ENCODE peak calls at places on chromosomes 13 and 19, in four cellular contexts. C is psoas muscle, Y is choroid plexus epithelial cell, D is H9. S is an unnamed sample.

GRCh38 chr19:1213391-1214286 is 8.1 kb downstream of the STK11 start:
- DNase-seq in C (peak), Y (peak), D (no peak), S (no peak)

GRCh38 chr19:41801682-41802317 is 5.4 kb downstream of the CEACAM3 start:
- DNase-seq in C (no peak), Y (no peak), D (no peak), S (no peak)

GRCh38 chr13:43058318-43058674 is 34.9 kb downstream of the DNAJC15 start:
- DNase-seq in C (no peak), Y (peak), D (peak), S (no peak)

GRCh38 chr13:37208052-37208451 is 102.6 kb upstream of the CSNK1A1L start:
- DNase-seq in C (no peak), Y (peak), D (no peak), S (no peak)

GRCh38 chr19:32651729-32652140 is 23.2 kb downstream of the ANKRD27 start:
- DNase-seq in C (no peak), Y (peak), D (peak), S (peak)

GRCh38 chr19:21468791-21469190 is 36.6 kb upstream of the ZNF429 start:
- DNase-seq in C (no peak), Y (no peak), D (peak), S (no peak)

GRCh38 chr19:14198384-14199376 is 7.3 kb downstream of the ADGRL1 start:
- DNase-seq in C (no peak), Y (no peak), D (no peak), S (no peak)

GRCh38 chr13:19860884-19861655 is 2.4 kb downstream of the ZMYM5 start:
- DNase-seq in C (no peak), Y (peak), D (no peak), S (no peak)

GRCh38 chr19:32498641-32499200 is 82.3 kb upstream of the PDCD5 start:
- DNase-seq in C (no peak), Y (no peak), D (no peak), S (no peak)

GRCh38 chr19:55289117-55289796 is 5.5 kb downstream of the BRSK1 start:
- DNase-seq in C (no peak), Y (no peak), D (no peak), S (no peak)

GRCh38 chr13:100394005-100394695 is 194.4 kb downstream of the GGACT start:
- DNase-seq in C (no peak), Y (peak), D (no peak), S (no peak)

GRCh38 chr13:61414136-61414535 is 1.5 kb downstream of the PCDH20 start:
- DNase-seq in C (no peak), Y (no peak), D (no peak), S (no peak)

GRCh38 chr13:67107973-67108372 is 122.2 kb downstream of the PCDH9 start:
- DNase-seq in C (peak), Y (no peak), D (no peak), S (no peak)

GRCh38 chr19:11446652-11447301 is 11.3 kb downstream of the PRKCSH start:
- DNase-seq in C (peak), Y (peak), D (peak), S (peak)

GRCh38 chr19:32336259-32337111 is 8.9 kb upstream of the ZNF507 start:
- DNase-seq in C (no peak), Y (peak), D (no peak), S (no peak)

GRCh38 chr19:53158119-53158656 is 665 bp downstream of the ZNF347 start:
- DNase-seq in C (peak), Y (peak), D (peak), S (peak)

GRCh38 chr13:28031220-28031903 is 42.9 kb upstream of the URAD start:
- DNase-seq in C (no peak), Y (no peak), D (no peak), S (no peak)

GRCh38 chr13:113588394-113589111 is 4.0 kb downstream of the TFDP1 start:
- DNase-seq in C (no peak), Y (no peak), D (no peak), S (no peak)

GRCh38 chr13:26024558-26024957 is 27.3 kb downstream of the SHISA2 start:
- DNase-seq in C (no peak), Y (peak), D (no peak), S (no peak)

GRCh38 chr19:47040869-47041268 is 7.6 kb downstream of the TMEM160 start:
- DNase-seq in C (no peak), Y (no peak), D (no peak), S (no peak)

GRCh38 chr19:10408511-10409291 is 5.4 kb upstream of the CDC37 start:
- DNase-seq in C (peak), Y (no peak), D (no peak), S (no peak)

GRCh38 chr13:49869514-49869913 is 66.6 kb downstream of the SPRYD7 start:
- DNase-seq in C (no peak), Y (peak), D (peak), S (peak)

GRCh38 chr13:65724261-65724660 is 1505.9 kb downstream of the PCDH9 start:
- DNase-seq in C (no peak), Y (peak), D (no peak), S (no peak)

GRCh38 chr13:58343081-58343480 is 711.5 kb downstream of the PCDH17 start:
- DNase-seq in C (no peak), Y (peak), D (no peak), S (no peak)

GRCh38 chr13:30805603-30806011 is 70.3 kb downstream of the ALOX5AP start:
- DNase-seq in C (no peak), Y (no peak), D (no peak), S (peak)

GRCh38 chr19:55473613-55474012 is 2.8 kb upstream of the ZNF628 start:
- DNase-seq in C (no peak), Y (peak), D (no peak), S (no peak)

GRCh38 chr13:44267966-44268365 is 105.7 kb upstream of the SERP2 start:
- DNase-seq in C (no peak), Y (peak), D (no peak), S (no peak)

GRCh38 chr19:33459691-33460090 is 61.9 kb downstream of the PEPD start:
- DNase-seq in C (no peak), Y (peak), D (peak), S (no peak)

GRCh38 chr13:106513025-106513424 is 22.4 kb downstream of the EFNB2 start:
- DNase-seq in C (no peak), Y (peak), D (no peak), S (no peak)

GRCh38 chr13:30862707-30863106 is 43.4 kb upstream of the MEDAG start:
- DNase-seq in C (peak), Y (peak), D (no peak), S (no peak)

GRCh38 chr13:48401480-48401879 is 11.4 kb downstream of the LPAR6 start:
- DNase-seq in C (no peak), Y (peak), D (no peak), S (no peak)

DNA sequence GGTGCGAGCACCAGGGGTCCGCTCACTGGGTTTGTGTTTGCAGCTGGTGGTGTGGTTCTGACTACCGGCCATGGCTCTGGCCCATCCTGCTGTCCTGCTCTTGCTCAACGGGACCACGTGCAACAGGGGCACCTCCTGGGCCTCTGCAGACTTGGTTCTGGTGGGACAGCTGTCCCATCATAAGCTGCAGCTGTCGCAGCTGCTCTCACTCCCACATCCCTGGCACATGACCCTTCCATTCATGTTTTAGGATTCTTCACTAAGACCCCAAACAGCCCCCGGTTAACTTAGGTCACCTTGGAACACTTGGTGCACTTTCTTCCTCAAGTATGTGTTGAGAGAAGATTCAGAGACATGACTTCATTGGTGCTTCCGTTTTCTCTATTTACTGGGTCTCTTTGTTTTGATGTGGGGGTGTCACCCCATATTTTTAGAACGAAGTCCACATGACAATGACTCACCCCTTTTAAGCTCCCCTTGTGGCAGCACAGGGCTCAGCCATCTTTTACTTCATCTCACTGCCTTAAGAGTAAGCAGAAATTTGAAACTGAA is 68.4 kb upstream of the ARHGEF7 start:
- DNase-seq in C (peak), Y (peak), D (no peak), S (no peak)
- TF ChIP-seq CTCF in C (peak), Y (peak), D (peak), S (no peak)

GRCh38 chr13:97810152-97810551 is 143.3 kb upstream of the IPO5 start:
- DNase-seq in C (no peak), Y (peak), D (no peak), S (no peak)
- TF ChIP-seq CTCF in C (peak), Y (peak), D (peak), S (peak)

GRCh38 chr19:2483484-2484151 is 7.7 kb downstream of the GADD45B start:
- DNase-seq in C (no peak), Y (no peak), D (no peak), S (no peak)
- TF ChIP-seq CTCF in C (no peak), Y (no peak), D (no peak), S (no peak)

GRCh38 chr13:87255394-87255793 is 415.8 kb upstream of the SLITRK5 start:
- DNase-seq in C (no peak), Y (no peak), D (no peak), S (no peak)

DNA sequence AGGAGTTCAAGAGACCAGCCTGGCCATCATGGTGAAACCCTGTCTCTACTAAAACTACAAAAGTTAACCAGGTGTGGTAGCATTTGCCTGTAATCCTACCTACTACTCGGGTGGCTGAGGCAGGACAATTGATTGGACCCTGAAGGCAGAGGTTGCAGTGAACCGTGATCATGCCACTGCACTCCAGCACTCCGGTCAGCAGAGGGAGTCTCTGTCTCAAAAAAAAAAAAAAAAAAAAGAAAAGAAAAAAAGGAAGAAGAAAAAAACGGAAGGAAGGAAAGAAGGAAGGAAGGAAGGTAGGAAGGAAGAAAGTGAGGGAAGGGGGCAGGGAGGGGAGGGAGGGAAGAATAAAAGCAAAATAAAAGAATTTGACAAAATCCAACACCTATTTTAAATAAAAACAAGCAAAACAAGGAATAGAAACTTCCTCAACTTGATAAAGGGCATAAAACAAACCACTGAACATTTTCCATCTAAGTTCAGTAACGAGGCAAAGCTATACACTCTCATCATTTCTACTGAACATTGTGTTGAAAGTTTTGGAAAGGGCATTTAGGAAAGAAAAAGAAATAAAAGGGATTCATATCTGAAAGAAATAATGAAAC is 411.6 kb upstream of the SLITRK5 start:
- DNase-seq in C (no peak), Y (peak), D (peak), S (peak)
- TF ChIP-seq CTCF in C (no peak), Y (peak), D (peak), S (peak)

GRCh38 chr13:33721719-33722118 is 96.2 kb upstream of the RFC3 start:
- DNase-seq in C (no peak), Y (peak), D (no peak), S (no peak)
- TF ChIP-seq CTCF in C (no peak), Y (no peak), D (no peak), S (no peak)